ENCODE peak calls at places on chromosomes 1 and 21, in eight cellular contexts. O is fibroblast of the aortic adventitia; A is fibroblast of lung; G is esophagus squamous epithelium; U is CD8-positive, alpha-beta memory T cell; E is GM12864; N is CD4-positive, alpha-beta memory T cell; Y is NB4. C is an unnamed sample.

GRCh38 chr21:42520628-42521253 is 7.1 kb downstream of the SLC37A1 start:
- DNase-seq in O (no peak), A (no peak), G (no peak), U (no peak), E (no peak), N (no peak), Y (no peak), C (no peak)

GRCh38 chr1:46530791-46531409 is 20.5 kb downstream of the KNCN start:
- DNase-seq in O (no peak), A (no peak), G (no peak), U (no peak), E (no peak), N (no peak), Y (no peak), C (no peak)

GRCh38 chr1:32993215-32993566 is 28.6 kb upstream of the RNF19B start:
- DNase-seq in O (no peak), A (no peak), G (no peak), U (no peak), E (peak), N (no peak), Y (peak), C (no peak)

GRCh38 chr1:167342846-167343245 is 122.2 kb downstream of the POU2F1 start:
- DNase-seq in O (no peak), A (no peak), G (no peak), U (peak), E (no peak), N (peak), Y (peak), C (no peak)

GRCh38 chr1:25631750-25632495 is 15.3 kb downstream of the MAN1C1 start:
- DNase-seq in O (no peak), A (no peak), G (no peak), U (no peak), E (no peak), N (no peak), Y (no peak), C (no peak)

GRCh38 chr1:32540589-32540988 is 1.4 kb downstream of the ZBTB8A start:
- DNase-seq in O (peak), A (no peak), G (no peak), U (no peak), E (no peak), N (no peak), Y (peak), C (no peak)

GRCh38 chr1:54413295-54413694 is 7.1 kb upstream of the SSBP3 start:
- DNase-seq in O (peak), A (peak), G (no peak), U (no peak), E (no peak), N (no peak), Y (no peak), C (peak)

GRCh38 chr1:113975211-113975895 is 3.9 kb upstream of the OLFML3 start:
- DNase-seq in O (peak), A (no peak), G (no peak), U (no peak), E (no peak), N (no peak), Y (peak), C (peak)

GRCh38 chr1:178057863-178058576 is 35.9 kb upstream of the RASAL2 start:
- DNase-seq in O (peak), A (peak), G (no peak), U (no peak), E (no peak), N (no peak), Y (peak), C (peak)

GRCh38 chr1:112618114-112618720 is 724 bp downstream of the ST7L start:
- DNase-seq in O (peak), A (peak), G (no peak), U (peak), E (no peak), N (peak), Y (peak), C (peak)

GRCh38 chr1:178566187-178566586 is 53.3 kb downstream of the TEX35 start:
- DNase-seq in O (peak), A (no peak), G (no peak), U (no peak), E (peak), N (no peak), Y (no peak), C (peak)

GRCh38 chr1:62175568-62176179 is 19.0 kb upstream of the L1TD1 start:
- DNase-seq in O (peak), A (peak), G (no peak), U (peak), E (no peak), N (peak), Y (peak), C (peak)

GRCh38 chr1:94804442-94804837 is 15.7 kb upstream of the SLC44A3 start:
- DNase-seq in O (no peak), A (no peak), G (no peak), U (no peak), E (no peak), N (no peak), Y (no peak), C (no peak)

GRCh38 chr1:6614019-6614952 is 755 bp downstream of the PHF13 start:
- DNase-seq in O (no peak), A (no peak), G (no peak), U (peak), E (no peak), N (peak), Y (peak), C (peak)

GRCh38 chr1:204450461-204451257 is 39.0 kb upstream of the PPP1R15B start:
- DNase-seq in O (no peak), A (no peak), G (no peak), U (no peak), E (no peak), N (no peak), Y (no peak), C (no peak)

GRCh38 chr1:160539896-160540858 is 17.1 kb upstream of the SLAMF6 start:
- DNase-seq in O (no peak), A (no peak), G (no peak), U (peak), E (peak), N (peak), Y (peak), C (no peak)

GRCh38 chr1:76587213-76587612 is 280.1 kb upstream of the ST6GALNAC5 start:
- DNase-seq in O (no peak), A (no peak), G (no peak), U (no peak), E (no peak), N (no peak), Y (no peak), C (no peak)

GRCh38 chr1:5745776-5746610 is 246.2 kb downstream of the NPHP4 start:
- DNase-seq in O (peak), A (peak), G (no peak), U (peak), E (peak), N (peak), Y (peak), C (peak)

GRCh38 chr1:179156026-179156425 is 73.5 kb downstream of the ABL2 start:
- DNase-seq in O (no peak), A (no peak), G (no peak), U (no peak), E (no peak), N (no peak), Y (no peak), C (no peak)

GRCh38 chr1:35539073-35539823 is 18.0 kb downstream of the KIAA0319L start:
- DNase-seq in O (peak), A (no peak), G (no peak), U (peak), E (no peak), N (peak), Y (peak), C (no peak)

GRCh38 chr1:227357229-227358078 is 39.2 kb upstream of the CDC42BPA start:
- DNase-seq in O (peak), A (peak), G (no peak), U (no peak), E (no peak), N (no peak), Y (peak), C (peak)

GRCh38 chr1:33137800-33138199 is 44.0 kb downstream of the TRIM62 start:
- DNase-seq in O (no peak), A (peak), G (no peak), U (peak), E (no peak), N (no peak), Y (no peak), C (peak)

DNA sequence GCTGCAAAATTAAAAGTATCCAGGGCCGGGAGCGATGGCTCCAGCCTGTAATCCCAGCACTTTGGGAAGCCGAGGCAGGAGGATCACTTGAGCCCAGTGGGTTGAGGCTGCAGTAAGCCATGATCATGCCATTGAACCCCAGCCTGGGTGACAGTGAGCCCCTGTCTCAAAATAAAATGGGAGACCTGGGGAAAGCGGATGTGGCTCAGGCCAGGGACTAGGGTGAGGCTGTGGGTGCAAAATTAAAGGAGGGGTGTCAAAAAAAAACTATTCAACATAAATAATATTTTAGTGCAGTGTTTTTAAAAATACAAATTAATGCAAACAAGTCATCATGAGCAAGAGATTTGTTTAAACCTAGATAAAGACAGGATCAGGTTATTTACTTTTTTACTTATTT is 100.1 kb upstream of the SLC45A1 start:
- DNase-seq in O (no peak), A (no peak), G (no peak), U (no peak), E (no peak), N (no peak), Y (no peak), C (no peak)
- H3K4me3 ChIP-seq in O (no peak), A (peak), G (peak), U (peak), E (no peak), N (no peak), Y (no peak), C (no peak)

GRCh38 chr1:206111528-206111927 is 5.7 kb downstream of the AVPR1B start:
- DNase-seq in O (no peak), A (no peak), G (no peak), U (no peak), E (no peak), N (no peak), Y (peak), C (no peak)
- H3K4me3 ChIP-seq in O (no peak), A (no peak), G (no peak), U (no peak), E (no peak), N (no peak), Y (no peak), C (no peak)

DNA sequence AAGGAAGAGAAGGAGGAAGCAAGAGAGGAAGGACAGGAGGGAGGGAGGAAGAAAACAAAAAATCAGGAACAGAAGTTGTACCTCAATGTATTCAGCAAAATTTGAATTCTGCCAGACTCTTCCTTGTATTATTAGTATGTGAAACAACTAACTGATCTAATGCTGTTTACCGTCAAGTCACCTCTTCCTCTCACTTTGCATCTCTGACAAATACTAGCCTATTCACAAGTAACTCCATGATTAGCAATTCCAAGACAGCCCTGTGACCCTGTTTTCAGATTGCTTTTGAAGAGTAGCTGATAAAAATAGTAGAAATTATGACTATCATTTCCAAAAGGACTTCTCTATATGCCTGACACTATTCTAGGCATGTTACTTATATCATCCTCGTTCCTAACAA is 445.4 kb downstream of the NEGR1 start:
- DNase-seq in O (no peak), A (no peak), G (no peak), U (no peak), E (no peak), N (no peak), Y (no peak), C (no peak)
- H3K4me3 ChIP-seq in O (no peak), A (no peak), G (no peak), U (no peak), E (no peak), N (no peak), Y (no peak), C (no peak)

DNA sequence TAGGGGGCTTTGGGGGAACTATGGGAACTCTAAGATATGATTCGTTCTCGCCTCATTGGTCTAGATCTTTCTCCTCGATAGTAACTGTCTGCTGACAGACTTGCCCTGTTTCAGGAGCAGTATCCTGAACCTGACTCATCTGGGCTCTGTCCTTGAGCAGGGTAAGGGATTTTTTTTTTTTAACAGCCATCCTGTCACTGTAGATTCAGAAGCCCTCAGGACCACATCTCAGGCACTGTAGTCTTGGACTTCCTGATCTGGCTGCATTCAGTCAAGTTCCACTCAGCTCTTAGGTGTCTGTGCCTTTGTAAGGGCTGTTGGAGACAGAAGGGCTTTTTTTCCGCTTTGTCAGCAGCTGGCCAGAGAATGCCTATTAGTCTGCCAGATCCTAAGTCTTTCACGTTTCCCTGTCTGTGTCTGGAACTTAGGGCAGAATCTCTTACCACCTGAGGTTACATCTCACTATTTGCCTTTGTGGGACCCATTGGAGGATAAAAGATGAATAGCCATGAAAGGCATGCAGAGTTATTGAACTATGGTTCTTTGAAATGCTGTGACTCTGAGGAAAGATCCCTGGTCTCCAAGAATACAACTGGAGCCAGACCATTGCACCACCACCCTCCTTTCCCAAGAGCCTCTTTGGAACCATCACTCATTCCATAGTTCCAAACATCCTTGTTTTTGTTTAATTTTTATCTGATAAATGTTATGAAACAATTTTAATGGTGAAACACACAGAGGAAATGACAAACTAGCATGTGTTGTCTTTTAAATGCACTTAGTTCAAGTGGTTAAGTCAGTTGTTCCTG is 49.7 kb upstream of the MACF1 start:
- DNase-seq in O (peak), A (peak), G (no peak), U (no peak), E (no peak), N (no peak), Y (no peak), C (peak)
- H3K4me3 ChIP-seq in O (no peak), A (no peak), G (no peak), U (no peak), E (no peak), N (no peak), Y (no peak), C (no peak)

GRCh38 chr1:87333692-87334347 is 5.1 kb downstream of the LMO4 start:
- DNase-seq in O (peak), A (peak), G (no peak), U (no peak), E (no peak), N (peak), Y (peak), C (peak)
- H3K4me3 ChIP-seq in O (peak), A (peak), G (peak), U (peak), E (peak), N (no peak), Y (peak), C (peak)

C was measured in IMR-90.